ENCODE peak calls at places on chromosome 19, in seven cellular contexts. C, M, L, F, X, Q and U are unnamed samples.

GRCh38 chr19:47494729-47495128 is 10.7 kb upstream of the KPTN start:
- DNase-seq in M (no peak), X (no peak), Q (no peak), F (no peak), L (no peak), C (peak; percentile 44), U (no peak)

GRCh38 chr19:45960595-45961235 is 12.9 kb downstream of the NOVA2 start:
- DNase-seq in Q (no peak), F (no peak), L (peak; percentile 13), M (no peak), C (no peak), X (no peak), U (no peak)

GRCh38 chr19:11106477-11106876 is 17.2 kb downstream of the LDLR start:
- DNase-seq in C (no peak), M (no peak), F (no peak), L (no peak), Q (no peak), X (no peak), U (no peak)

GRCh38 chr19:45779231-45780145 is 2.8 kb downstream of the DMPK start:
- DNase-seq in C (peak; percentile 98), M (no peak), L (peak; percentile 30), F (peak; percentile 91), Q (peak; percentile 96), X (no peak), U (peak; percentile 43)

GRCh38 chr19:39729594-39729993 is 8.2 kb downstream of the CLC start:
- DNase-seq in C (no peak), L (no peak), F (no peak), X (no peak), M (no peak), Q (no peak), U (no peak)

GRCh38 chr19:48812094-48812929 is 1.5 kb upstream of the BCAT2 start:
- DNase-seq in M (no peak), C (peak; percentile 91), L (peak; percentile 70), Q (peak; percentile 91), X (peak; percentile 93), F (peak; percentile 80), U (peak; percentile 58)

GRCh38 chr19:18487576-18488402 is 34.1 kb downstream of the ELL start:
- DNase-seq in Q (no peak), X (no peak), L (no peak), F (no peak), M (no peak), C (no peak), U (no peak)

GRCh38 chr19:53553865-53554791 is 16.2 kb downstream of the ZNF331 start:
- DNase-seq in Q (peak; percentile 89), X (peak; percentile 92), C (peak; percentile 86), F (peak; percentile 74), L (peak; percentile 88), M (peak; percentile 82), U (peak; percentile 94)

GRCh38 chr19:42345191-42345812 is 19.9 kb downstream of the MEGF8 start:
- DNase-seq in X (no peak), C (no peak), F (no peak), Q (peak; percentile 13), M (no peak), L (no peak), U (peak; percentile 32)

GRCh38 chr19:18475762-18476331 is 37.9 kb upstream of the ISYNA1 start:
- DNase-seq in Q (no peak), X (no peak), L (no peak), C (no peak), F (no peak), M (no peak), U (no peak)

GRCh38 chr19:10826236-10826635 is 9.8 kb downstream of the TMED1 start:
- DNase-seq in X (no peak), Q (no peak), M (no peak), C (no peak), L (no peak), F (no peak), U (no peak)

GRCh38 chr19:49596407-49596806 is 5.4 kb downstream of the PRR12 start:
- DNase-seq in F (no peak), L (no peak), X (no peak), C (no peak), M (no peak), Q (no peak), U (no peak)

GRCh38 chr19:6822311-6822670 is 49.8 kb downstream of the VAV1 start:
- DNase-seq in F (no peak), X (no peak), Q (no peak), C (no peak), M (no peak), L (no peak), U (no peak)

GRCh38 chr19:37966211-37967072 is 59.4 kb downstream of the SIPA1L3 start:
- DNase-seq in X (no peak), M (no peak), C (no peak), L (peak; percentile 75), F (no peak), Q (no peak), U (no peak)

GRCh38 chr19:39098365-39099269 is 14.4 kb downstream of the ACP7 start:
- DNase-seq in X (no peak), F (no peak), M (no peak), C (no peak), Q (no peak), L (no peak), U (no peak)

GRCh38 chr19:38375748-38376147 is 1.4 kb downstream of the PSMD8 start:
- DNase-seq in C (no peak), X (no peak), M (no peak), F (no peak), L (peak; percentile 24), Q (no peak), U (no peak)

GRCh38 chr19:18206018-18206417 is 2.2 kb upstream of the RAB3A start:
- DNase-seq in C (no peak), X (no peak), Q (no peak), M (no peak), L (no peak), F (no peak), U (no peak)

GRCh38 chr19:48344892-48345291 is 18.8 kb downstream of the TMEM143 start:
- DNase-seq in L (no peak), X (no peak), C (no peak), F (no peak), Q (no peak), M (no peak), U (no peak)

GRCh38 chr19:49594157-49595005 is 3.4 kb downstream of the PRR12 start:
- DNase-seq in L (no peak), C (peak; percentile 22), M (no peak), X (no peak), F (no peak), Q (no peak), U (no peak)

GRCh38 chr19:23916991-23917390 is 2.3 kb downstream of the ZNF726 start:
- DNase-seq in F (no peak), L (peak; percentile 18), C (no peak), M (no peak), X (no peak), Q (no peak), U (peak; percentile 1)

GRCh38 chr19:45349126-45349415 is 8.5 kb downstream of the KLC3 start:
- DNase-seq in F (no peak), X (no peak), Q (no peak), M (no peak), C (no peak), L (no peak), U (no peak)

DNA sequence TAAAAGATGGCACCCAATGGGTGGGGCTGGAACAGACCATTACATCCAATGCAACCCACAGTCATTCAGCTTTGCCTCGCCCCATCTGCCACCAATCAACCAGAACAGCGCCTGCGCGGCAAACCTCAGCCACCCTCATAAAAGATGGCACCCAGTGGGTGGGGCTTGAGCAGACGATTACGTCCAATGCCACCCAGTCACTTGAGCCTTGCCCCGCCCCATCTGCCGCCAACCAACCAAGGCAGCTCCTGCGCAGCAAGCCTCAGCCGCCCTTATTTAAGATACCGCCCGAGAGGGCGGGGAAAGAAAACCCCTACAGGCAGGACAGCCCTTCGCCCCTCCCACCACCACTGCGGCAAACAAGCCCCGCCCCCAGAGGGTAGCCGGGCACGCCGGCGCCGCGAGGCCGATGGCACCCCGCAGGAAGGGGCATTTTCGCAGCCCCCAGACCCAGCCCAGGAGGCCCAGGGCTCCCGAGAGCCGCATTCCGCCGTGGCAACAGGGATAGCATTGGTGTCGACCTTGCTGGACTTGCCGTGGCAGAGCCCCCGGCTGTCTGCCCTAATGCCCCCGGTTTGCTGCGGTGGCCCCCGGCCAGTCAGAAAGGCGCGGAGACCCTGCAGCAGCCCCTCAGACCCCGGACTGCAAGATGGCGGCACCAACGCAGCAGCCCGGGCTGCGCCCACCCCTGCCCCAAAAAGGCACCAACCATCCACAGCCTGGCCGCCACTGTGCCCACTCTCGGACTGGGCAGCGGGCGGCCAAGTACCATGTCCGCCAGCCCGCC is 668 bp downstream of the PEG3 start:
- DNase-seq in M (peak; percentile 80), Q (peak; percentile 98), X (peak; percentile 98), C (peak; percentile 68), L (peak; percentile 18), F (peak; percentile 89), U (peak; percentile 70)
- H3K4me3 ChIP-seq in M (peak overlapping the region; percentile 40), Q (peak overlapping the region; percentile 13), X (peak overlapping the region; percentile 81), C (peak overlapping the region; percentile 17), L (no peak overlapping the region), F (peak overlapping the region; percentile 18), U (no peak overlapping the region)

GRCh38 chr19:13012690-13013608 is 17.7 kb downstream of the NFIX start:
- DNase-seq in C (peak; percentile 85), M (no peak), X (no peak), L (peak; percentile 79), Q (peak; percentile 73), F (peak; percentile 74), U (peak; percentile 67)

GRCh38 chr19:13010992-13011652 is 15.8 kb downstream of the NFIX start:
- DNase-seq in Q (no peak), M (no peak), C (no peak), F (no peak), X (no peak), L (no peak), U (no peak)

GRCh38 chr19:13010038-13010991 is 15.0 kb downstream of the NFIX start:
- DNase-seq in F (no peak), C (no peak), M (no peak), Q (no peak), X (peak; percentile 88), L (no peak), U (peak; percentile 36)

GRCh38 chr19:13012390-13012689 is 17.1 kb downstream of the NFIX start:
- DNase-seq in L (no peak), Q (no peak), C (no peak), F (no peak), M (no peak), X (no peak), U (no peak)

GRCh38 chr19:13011653-13012389 is 16.5 kb downstream of the NFIX start:
- DNase-seq in Q (no peak), M (no peak), C (no peak), X (no peak), L (no peak), F (no peak), U (no peak)
- TF ChIP-seq CTCF in Q (no peak), M (no peak), C (no peak), X (no peak), L (no peak), F (no peak), U (no peak)

DNA sequence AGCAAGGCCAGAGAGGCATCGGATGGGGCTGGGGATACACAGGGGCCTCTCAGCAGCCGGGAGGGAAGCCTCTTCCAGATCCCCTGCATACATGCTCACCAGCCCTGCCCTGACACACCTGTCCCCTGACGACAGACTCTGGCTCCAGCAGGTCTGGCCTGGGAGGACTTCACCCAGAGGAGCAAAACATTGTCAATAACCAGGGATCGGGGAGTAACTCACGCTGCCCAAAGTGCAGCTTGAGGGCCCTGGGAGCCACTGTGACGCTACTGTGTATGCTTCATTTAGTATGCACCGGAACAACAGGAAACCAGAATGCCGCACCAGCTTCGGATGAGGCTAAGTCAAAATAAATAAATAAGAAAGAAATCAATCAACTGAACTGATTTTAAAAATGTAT is 12.4 kb upstream of the CD22 start:
- DNase-seq in F (no peak), M (no peak), Q (no peak), L (no peak), X (no peak), C (no peak), U (no peak)
- H3K4me3 ChIP-seq in F (no peak overlapping the region), M (no peak overlapping the region), Q (no peak overlapping the region), L (no peak overlapping the region), X (no peak overlapping the region), C (no peak overlapping the region), U (no peak overlapping the region)

GRCh38 chr19:19552811-19553210 is 14.7 kb downstream of the CILP2 start:
- DNase-seq in L (peak; percentile 29), X (no peak), M (no peak), Q (peak; percentile 24), C (no peak), F (no peak), U (peak; percentile 34)
- TF ChIP-seq CTCF in L (peak; percentile 52), X (no peak), M (peak; percentile 28), Q (no peak), C (peak; percentile 63), F (no peak), U (peak; percentile 65)